ENCODE peak calls at places on chromosomes 16 and 17, in four cellular contexts. Z, B, E and Y are unnamed samples.

GRCh38 chr17:53150101-53150698 is 672.5 kb upstream of the KIF2B start:
- DNase-seq in B (no peak), Z (no peak), E (no peak), Y (no peak)

GRCh38 chr16:69927056-69927757 is 23.9 kb upstream of the CLEC18A start:
- DNase-seq in B (peak), E (no peak), Z (no peak), Y (peak)

GRCh38 chr16:70592106-70592571 is 54.2 kb upstream of the IL34 start:
- DNase-seq in B (no peak), Z (peak), E (no peak), Y (no peak)

GRCh38 chr17:39209317-39210092 is 9.4 kb downstream of the RPL19 start:
- DNase-seq in B (peak), Z (peak), E (no peak), Y (peak)

GRCh38 chr17:78523939-78524655 is 53.1 kb downstream of the DNAH17 start:
- DNase-seq in B (no peak), Z (no peak), E (no peak), Y (no peak)

GRCh38 chr16:70749681-70750601 is 51.0 kb downstream of the VAC14 start:
- DNase-seq in Z (no peak), E (no peak), B (peak), Y (no peak)

GRCh38 chr17:63178530-63178929 is 212.5 kb downstream of the TANC2 start:
- DNase-seq in E (no peak), B (no peak), Z (no peak), Y (peak)

GRCh38 chr16:3577302-3577752 is at the start of gene NLRC3:
- DNase-seq in B (no peak), E (peak), Z (no peak), Y (no peak)

GRCh38 chr16:66366433-66367299 is at the start of gene CDH5:
- DNase-seq in Z (peak), E (no peak), B (no peak), Y (no peak)

GRCh38 chr17:35094902-35095301 is 24.8 kb downstream of the RAD51D start:
- DNase-seq in E (no peak), B (peak), Z (no peak), Y (peak)

GRCh38 chr16:85570735-85571562 is 42.2 kb upstream of the GSE1 start:
- DNase-seq in B (no peak), E (peak), Z (no peak), Y (no peak)

GRCh38 chr16:66910175-66910940 is 8.3 kb downstream of the CDH16 start:
- DNase-seq in Z (no peak), E (no peak), B (no peak), Y (no peak)

GRCh38 chr17:16346721-16347271 is 6.5 kb downstream of the CENPV start:
- DNase-seq in Z (no peak), E (no peak), B (no peak), Y (no peak)

GRCh38 chr17:35799942-35800341 is 4.5 kb upstream of the MMP28 start:
- DNase-seq in B (no peak), E (no peak), Z (peak), Y (peak)

GRCh38 chr16:85928411-85928820 is 29.5 kb downstream of the IRF8 start:
- DNase-seq in E (no peak), B (peak), Z (no peak), Y (peak)

GRCh38 chr17:58085039-58085715 is 2.0 kb downstream of the DYNLL2 start:
- DNase-seq in E (no peak), Z (no peak), B (no peak), Y (no peak)

GRCh38 chr17:63274156-63274555 is 171.9 kb downstream of the CYB561 start:
- DNase-seq in B (peak), Z (no peak), E (no peak), Y (peak)

GRCh38 chr16:69123894-69124293 is 8.5 kb downstream of the CHTF8 start:
- DNase-seq in E (peak), B (peak), Z (no peak), Y (peak)

GRCh38 chr17:49106366-49107210 is 26.0 kb upstream of the B4GALNT2 start:
- DNase-seq in E (no peak), B (peak), Z (no peak), Y (peak)